ENCODE peak calls at places on chromosomes 3 and 15, in seven cellular contexts. One of them, this sample, is unnamed.

GRCh38 chr3:150759319-150759718 is 3.6 kb downstream of the SIAH2 start:
- DNase-seq in activated CD8-positive, alpha-beta T cell treated with anti-CD3 and anti-CD28 coated beads for 36 hours: no peak
- DNase-seq in cardiac muscle cell: no peak
- DNase-seq in heart right ventricle: no peak
- DNase-seq in H9: no peak
- DNase-seq in upper lobe of left lung: no peak
- DNase-seq in progenitor cell of endocrine pancreas: no peak
- DNase-seq in this sample: no peak

GRCh38 chr3:8205876-8206275 is 295.7 kb upstream of the LMCD1 start:
- DNase-seq in activated CD8-positive, alpha-beta T cell treated with anti-CD3 and anti-CD28 coated beads for 36 hours: no peak
- DNase-seq in heart right ventricle: no peak
- DNase-seq in H9: no peak
- DNase-seq in upper lobe of left lung: no peak
- DNase-seq in cardiac muscle cell: no peak
- DNase-seq in progenitor cell of endocrine pancreas: no peak
- DNase-seq in this sample: no peak

GRCh38 chr15:69751575-69751974 is 299.0 kb downstream of the RPLP1 start:
- DNase-seq in heart right ventricle: no peak
- DNase-seq in cardiac muscle cell: no peak
- DNase-seq in activated CD8-positive, alpha-beta T cell treated with anti-CD3 and anti-CD28 coated beads for 36 hours: no peak
- DNase-seq in upper lobe of left lung: no peak
- DNase-seq in progenitor cell of endocrine pancreas: no peak
- DNase-seq in H9: no peak
- DNase-seq in this sample: no peak

GRCh38 chr15:68795298-68795848 is 25.3 kb downstream of the ANP32A start:
- DNase-seq in H9: peak
- DNase-seq in progenitor cell of endocrine pancreas: peak
- DNase-seq in heart right ventricle: peak
- DNase-seq in cardiac muscle cell: peak
- DNase-seq in activated CD8-positive, alpha-beta T cell treated with anti-CD3 and anti-CD28 coated beads for 36 hours: peak
- DNase-seq in upper lobe of left lung: peak
- DNase-seq in this sample: peak

GRCh38 chr3:47617061-47618010 is 38.7 kb upstream of the CSPG5 start:
- DNase-seq in H9: no peak
- DNase-seq in heart right ventricle: no peak
- DNase-seq in progenitor cell of endocrine pancreas: no peak
- DNase-seq in activated CD8-positive, alpha-beta T cell treated with anti-CD3 and anti-CD28 coated beads for 36 hours: no peak
- DNase-seq in cardiac muscle cell: no peak
- DNase-seq in upper lobe of left lung: no peak
- DNase-seq in this sample: no peak

GRCh38 chr15:98896002-98896721 is 111.4 kb downstream of the PGPEP1L start:
- DNase-seq in heart right ventricle: no peak
- DNase-seq in cardiac muscle cell: no peak
- DNase-seq in activated CD8-positive, alpha-beta T cell treated with anti-CD3 and anti-CD28 coated beads for 36 hours: no peak
- DNase-seq in progenitor cell of endocrine pancreas: no peak
- DNase-seq in H9: no peak
- DNase-seq in upper lobe of left lung: no peak
- DNase-seq in this sample: no peak

GRCh38 chr15:29698030-29698701 is 124.1 kb downstream of the TJP1 start:
- DNase-seq in heart right ventricle: no peak
- DNase-seq in progenitor cell of endocrine pancreas: no peak
- DNase-seq in H9: no peak
- DNase-seq in cardiac muscle cell: no peak
- DNase-seq in upper lobe of left lung: no peak
- DNase-seq in activated CD8-positive, alpha-beta T cell treated with anti-CD3 and anti-CD28 coated beads for 36 hours: no peak
- DNase-seq in this sample: no peak

GRCh38 chr3:45608885-45609284 is 14.3 kb downstream of the LIMD1 start:
- DNase-seq in cardiac muscle cell: no peak
- DNase-seq in upper lobe of left lung: no peak
- DNase-seq in heart right ventricle: no peak
- DNase-seq in progenitor cell of endocrine pancreas: no peak
- DNase-seq in activated CD8-positive, alpha-beta T cell treated with anti-CD3 and anti-CD28 coated beads for 36 hours: no peak
- DNase-seq in H9: no peak
- DNase-seq in this sample: no peak

GRCh38 chr3:190747566-190747965 is 114.9 kb downstream of the GMNC start:
- DNase-seq in activated CD8-positive, alpha-beta T cell treated with anti-CD3 and anti-CD28 coated beads for 36 hours: no peak
- DNase-seq in H9: no peak
- DNase-seq in cardiac muscle cell: no peak
- DNase-seq in upper lobe of left lung: no peak
- DNase-seq in progenitor cell of endocrine pancreas: no peak
- DNase-seq in heart right ventricle: no peak
- DNase-seq in this sample: no peak

GRCh38 chr15:75992897-75993296 is 19.3 kb downstream of the NRG4 start:
- DNase-seq in H9: no peak
- DNase-seq in upper lobe of left lung: no peak
- DNase-seq in progenitor cell of endocrine pancreas: no peak
- DNase-seq in cardiac muscle cell: no peak
- DNase-seq in activated CD8-positive, alpha-beta T cell treated with anti-CD3 and anti-CD28 coated beads for 36 hours: no peak
- DNase-seq in heart right ventricle: no peak
- DNase-seq in this sample: no peak

GRCh38 chr15:77099741-77100463 is 29.0 kb upstream of the TSPAN3 start:
- DNase-seq in heart right ventricle: no peak
- DNase-seq in upper lobe of left lung: no peak
- DNase-seq in activated CD8-positive, alpha-beta T cell treated with anti-CD3 and anti-CD28 coated beads for 36 hours: no peak
- DNase-seq in cardiac muscle cell: no peak
- DNase-seq in progenitor cell of endocrine pancreas: no peak
- DNase-seq in H9: no peak
- DNase-seq in this sample: no peak

GRCh38 chr3:8836096-8836495 is 66.7 kb upstream of the OXTR start:
- DNase-seq in cardiac muscle cell: no peak
- DNase-seq in H9: no peak
- DNase-seq in progenitor cell of endocrine pancreas: no peak
- DNase-seq in upper lobe of left lung: no peak
- DNase-seq in activated CD8-positive, alpha-beta T cell treated with anti-CD3 and anti-CD28 coated beads for 36 hours: no peak
- DNase-seq in heart right ventricle: no peak
- DNase-seq in this sample: no peak

GRCh38 chr15:57160823-57161560 is 215.3 kb upstream of the CGNL1 start:
- DNase-seq in activated CD8-positive, alpha-beta T cell treated with anti-CD3 and anti-CD28 coated beads for 36 hours: no peak
- DNase-seq in cardiac muscle cell: no peak
- DNase-seq in progenitor cell of endocrine pancreas: no peak
- DNase-seq in upper lobe of left lung: no peak
- DNase-seq in H9: no peak
- DNase-seq in heart right ventricle: no peak
- DNase-seq in this sample: no peak

GRCh38 chr3:67655364-67656121 is 1.1 kb upstream of the SUCLG2 start:
- DNase-seq in progenitor cell of endocrine pancreas: no peak
- DNase-seq in H9: no peak
- DNase-seq in heart right ventricle: no peak
- DNase-seq in cardiac muscle cell: no peak
- DNase-seq in activated CD8-positive, alpha-beta T cell treated with anti-CD3 and anti-CD28 coated beads for 36 hours: peak
- DNase-seq in upper lobe of left lung: no peak
- DNase-seq in this sample: no peak

GRCh38 chr3:42161050-42161935 is 70.1 kb downstream of the TRAK1 start:
- DNase-seq in heart right ventricle: no peak
- DNase-seq in H9: no peak
- DNase-seq in progenitor cell of endocrine pancreas: no peak
- DNase-seq in cardiac muscle cell: no peak
- DNase-seq in upper lobe of left lung: no peak
- DNase-seq in activated CD8-positive, alpha-beta T cell treated with anti-CD3 and anti-CD28 coated beads for 36 hours: no peak
- DNase-seq in this sample: no peak

GRCh38 chr15:101068961-101069734 is 150.0 kb downstream of the LRRK1 start:
- DNase-seq in heart right ventricle: no peak
- DNase-seq in H9: peak
- DNase-seq in cardiac muscle cell: peak
- DNase-seq in activated CD8-positive, alpha-beta T cell treated with anti-CD3 and anti-CD28 coated beads for 36 hours: no peak
- DNase-seq in upper lobe of left lung: no peak
- DNase-seq in progenitor cell of endocrine pancreas: peak
- DNase-seq in this sample: no peak

GRCh38 chr15:51878446-51879386 is 49.3 kb downstream of the TMOD3 start:
- DNase-seq in activated CD8-positive, alpha-beta T cell treated with anti-CD3 and anti-CD28 coated beads for 36 hours: no peak
- DNase-seq in heart right ventricle: no peak
- DNase-seq in progenitor cell of endocrine pancreas: no peak
- DNase-seq in cardiac muscle cell: no peak
- DNase-seq in upper lobe of left lung: no peak
- DNase-seq in H9: no peak
- DNase-seq in this sample: no peak

GRCh38 chr3:100910986-100911385 is 82.2 kb downstream of the ABI3BP start:
- DNase-seq in heart right ventricle: no peak
- DNase-seq in cardiac muscle cell: no peak
- DNase-seq in progenitor cell of endocrine pancreas: no peak
- DNase-seq in upper lobe of left lung: no peak
- DNase-seq in activated CD8-positive, alpha-beta T cell treated with anti-CD3 and anti-CD28 coated beads for 36 hours: no peak
- DNase-seq in H9: no peak
- DNase-seq in this sample: no peak

GRCh38 chr3:165459924-165460540 is 263.8 kb upstream of the SLITRK3 start:
- DNase-seq in activated CD8-positive, alpha-beta T cell treated with anti-CD3 and anti-CD28 coated beads for 36 hours: no peak
- DNase-seq in cardiac muscle cell: no peak
- DNase-seq in progenitor cell of endocrine pancreas: no peak
- DNase-seq in H9: no peak
- DNase-seq in upper lobe of left lung: no peak
- DNase-seq in heart right ventricle: no peak
- DNase-seq in this sample: no peak

GRCh38 chr15:48384616-48385015 is 53.4 kb downstream of the DUT start:
- DNase-seq in H9: no peak
- DNase-seq in activated CD8-positive, alpha-beta T cell treated with anti-CD3 and anti-CD28 coated beads for 36 hours: no peak
- DNase-seq in upper lobe of left lung: no peak
- DNase-seq in progenitor cell of endocrine pancreas: no peak
- DNase-seq in cardiac muscle cell: no peak
- DNase-seq in heart right ventricle: no peak
- DNase-seq in this sample: no peak

GRCh38 chr3:147813256-147813655 is 404.1 kb downstream of the ZIC1 start:
- DNase-seq in activated CD8-positive, alpha-beta T cell treated with anti-CD3 and anti-CD28 coated beads for 36 hours: no peak
- DNase-seq in progenitor cell of endocrine pancreas: no peak
- DNase-seq in cardiac muscle cell: no peak
- DNase-seq in heart right ventricle: no peak
- DNase-seq in H9: no peak
- DNase-seq in upper lobe of left lung: no peak
- DNase-seq in this sample: no peak

GRCh38 chr3:147812186-147812911 is 403.2 kb downstream of the ZIC1 start:
- DNase-seq in cardiac muscle cell: no peak
- DNase-seq in heart right ventricle: no peak
- DNase-seq in upper lobe of left lung: no peak
- DNase-seq in H9: no peak
- DNase-seq in activated CD8-positive, alpha-beta T cell treated with anti-CD3 and anti-CD28 coated beads for 36 hours: no peak
- DNase-seq in progenitor cell of endocrine pancreas: no peak
- DNase-seq in this sample: no peak

GRCh38 chr3:147807773-147808172 is 398.6 kb downstream of the ZIC1 start:
- DNase-seq in upper lobe of left lung: no peak
- DNase-seq in heart right ventricle: no peak
- DNase-seq in activated CD8-positive, alpha-beta T cell treated with anti-CD3 and anti-CD28 coated beads for 36 hours: no peak
- DNase-seq in H9: no peak
- DNase-seq in progenitor cell of endocrine pancreas: no peak
- DNase-seq in cardiac muscle cell: no peak
- DNase-seq in this sample: no peak

DNA sequence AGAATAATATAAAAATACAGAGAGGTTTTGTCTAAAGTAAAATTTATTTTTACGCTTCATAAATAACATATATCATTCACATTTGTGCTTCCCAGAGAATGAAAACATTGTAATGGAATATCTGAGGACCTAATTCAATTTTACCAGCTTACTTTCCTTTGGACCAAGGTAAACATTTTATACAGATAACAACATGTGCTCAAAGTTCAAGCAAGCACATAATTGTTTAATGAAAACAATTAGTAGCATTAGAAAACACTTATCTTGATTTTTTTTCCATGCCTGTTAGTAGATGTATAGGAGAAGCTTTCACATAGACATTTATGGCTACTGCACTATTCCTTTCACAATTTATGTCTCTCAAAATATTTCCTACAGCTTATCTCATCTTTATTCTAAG is 400.0 kb downstream of the ZIC1 start:
- DNase-seq in upper lobe of left lung: no peak
- DNase-seq in activated CD8-positive, alpha-beta T cell treated with anti-CD3 and anti-CD28 coated beads for 36 hours: no peak
- DNase-seq in H9: no peak
- DNase-seq in cardiac muscle cell: no peak
- DNase-seq in progenitor cell of endocrine pancreas: no peak
- DNase-seq in heart right ventricle: no peak
- DNase-seq in this sample: no peak
- TF ChIP-seq CTCF in upper lobe of left lung: no peak
- TF ChIP-seq CTCF in activated CD8-positive, alpha-beta T cell treated with anti-CD3 and anti-CD28 coated beads for 36 hours: no peak
- TF ChIP-seq CTCF in H9: no peak
- TF ChIP-seq CTCF in cardiac muscle cell: no peak
- TF ChIP-seq CTCF in progenitor cell of endocrine pancreas: no peak
- TF ChIP-seq CTCF in heart right ventricle: no peak
- TF ChIP-seq CTCF in this sample: no peak

GRCh38 chr3:113132571-113132996 is 78.8 kb upstream of the BOC start:
- DNase-seq in H9: no peak
- DNase-seq in heart right ventricle: no peak
- DNase-seq in cardiac muscle cell: no peak
- DNase-seq in upper lobe of left lung: no peak
- DNase-seq in progenitor cell of endocrine pancreas: no peak
- DNase-seq in activated CD8-positive, alpha-beta T cell treated with anti-CD3 and anti-CD28 coated beads for 36 hours: no peak
- DNase-seq in this sample: no peak
- TF ChIP-seq CTCF in H9: no peak
- TF ChIP-seq CTCF in heart right ventricle: no peak
- TF ChIP-seq CTCF in cardiac muscle cell: no peak
- TF ChIP-seq CTCF in upper lobe of left lung: no peak
- TF ChIP-seq CTCF in progenitor cell of endocrine pancreas: no peak
- TF ChIP-seq CTCF in activated CD8-positive, alpha-beta T cell treated with anti-CD3 and anti-CD28 coated beads for 36 hours: no peak
- TF ChIP-seq CTCF in this sample: no peak

DNA sequence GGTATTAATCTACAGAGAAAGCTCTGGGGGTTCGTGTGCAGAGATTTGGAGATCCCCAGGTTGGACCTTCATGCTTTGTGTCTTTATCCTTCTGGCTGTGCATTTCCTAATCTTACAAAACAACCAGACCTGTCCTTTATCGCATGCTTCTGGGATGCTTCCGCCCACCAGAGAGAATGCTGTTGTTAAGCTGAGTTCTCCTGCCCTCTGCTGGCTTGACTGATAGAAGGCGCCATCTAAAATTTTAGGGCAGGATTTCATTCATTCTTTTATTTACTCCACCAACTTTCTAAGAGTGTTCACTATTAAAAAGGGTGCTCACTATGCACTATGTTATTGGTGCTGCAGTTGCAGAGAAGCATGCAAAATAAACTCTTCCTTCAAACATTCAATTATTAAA is 8.7 kb upstream of the SST start:
- DNase-seq in cardiac muscle cell: peak
- DNase-seq in H9: peak
- DNase-seq in activated CD8-positive, alpha-beta T cell treated with anti-CD3 and anti-CD28 coated beads for 36 hours: peak
- DNase-seq in heart right ventricle: peak
- DNase-seq in upper lobe of left lung: no peak
- DNase-seq in progenitor cell of endocrine pancreas: peak
- DNase-seq in this sample: no peak
- TF ChIP-seq CTCF in cardiac muscle cell: peak
- TF ChIP-seq CTCF in H9: peak
- TF ChIP-seq CTCF in activated CD8-positive, alpha-beta T cell treated with anti-CD3 and anti-CD28 coated beads for 36 hours: no peak
- TF ChIP-seq CTCF in heart right ventricle: peak
- TF ChIP-seq CTCF in upper lobe of left lung: no peak
- TF ChIP-seq CTCF in progenitor cell of endocrine pancreas: peak
- TF ChIP-seq CTCF in this sample: peak

DNA sequence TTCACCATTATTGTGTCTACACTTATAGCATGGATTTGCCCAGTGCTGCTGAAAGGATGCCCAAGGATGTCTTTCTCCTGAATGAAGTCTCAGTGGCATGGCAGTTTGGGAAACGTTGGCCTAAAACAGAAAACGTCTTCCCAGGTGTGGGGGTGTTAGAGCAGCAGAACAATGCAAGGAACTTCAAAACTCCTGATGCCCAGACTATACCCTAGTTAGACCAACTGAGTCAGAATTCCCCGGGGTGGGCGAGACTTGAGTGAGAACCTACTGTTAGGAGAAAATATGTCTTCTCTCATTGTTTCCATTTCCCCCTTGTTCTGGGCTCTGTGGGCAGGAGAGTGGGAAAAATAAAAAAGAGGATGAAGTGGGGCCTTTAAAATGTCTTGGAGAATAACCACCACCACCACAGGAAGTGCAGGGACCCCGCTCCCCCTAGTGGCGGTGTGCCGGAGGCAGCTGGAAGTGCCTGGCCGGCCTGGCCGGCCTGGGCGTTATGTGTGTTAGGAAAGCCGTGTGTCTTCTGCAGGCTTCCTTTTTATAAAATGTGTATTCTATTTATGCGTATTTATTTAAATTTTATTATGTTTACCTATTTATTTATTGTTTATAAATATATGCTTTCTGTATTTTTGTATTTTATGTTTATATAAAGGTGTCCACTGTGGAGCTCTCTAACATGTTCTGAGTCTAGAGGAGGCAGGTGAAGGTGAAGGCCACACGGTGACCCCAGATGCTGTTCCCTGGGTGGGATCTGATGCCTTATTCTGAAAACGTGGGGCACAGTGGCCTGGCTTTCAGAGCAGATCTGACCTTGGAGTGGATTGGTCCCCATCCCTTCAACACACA is 104.5 kb upstream of the SLC7A14 start:
- DNase-seq in progenitor cell of endocrine pancreas: peak
- DNase-seq in activated CD8-positive, alpha-beta T cell treated with anti-CD3 and anti-CD28 coated beads for 36 hours: peak
- DNase-seq in heart right ventricle: peak
- DNase-seq in cardiac muscle cell: peak
- DNase-seq in upper lobe of left lung: peak
- DNase-seq in H9: peak
- DNase-seq in this sample: peak
- TF ChIP-seq CTCF in progenitor cell of endocrine pancreas: peak
- TF ChIP-seq CTCF in activated CD8-positive, alpha-beta T cell treated with anti-CD3 and anti-CD28 coated beads for 36 hours: peak
- TF ChIP-seq CTCF in heart right ventricle: peak
- TF ChIP-seq CTCF in cardiac muscle cell: peak
- TF ChIP-seq CTCF in upper lobe of left lung: no peak
- TF ChIP-seq CTCF in H9: peak
- TF ChIP-seq CTCF in this sample: peak